ENCODE peak calls at places on chromosomes 5 and 9, in seven cellular contexts. B is uterus, S is NCI-H187, A is AML-193, D is pons, T is occipital lobe, M is EL. O is an unnamed sample.

GRCh38 chr9:111633389-111633736 is 2.2 kb downstream of the DNAJC25 start:
- DNase-seq in B (no peak), S (no peak), A (no peak), D (no peak), T (no peak), M (no peak), O (no peak)

GRCh38 chr5:140321796-140322195 is 18.9 kb upstream of the PFDN1 start:
- DNase-seq in B (no peak), S (no peak), A (peak; percentile 99), D (peak; percentile 90), T (no peak), M (no peak), O (no peak)

GRCh38 chr9:30774326-30774725 is 1610.1 kb upstream of the ACO1 start:
- DNase-seq in B (no peak), S (no peak), A (no peak), D (no peak), T (no peak), M (no peak), O (no peak)

GRCh38 chr9:134922066-134922931 is 4.6 kb upstream of the FCN1 start:
- DNase-seq in B (peak; percentile 12), S (no peak), A (peak; percentile 77), D (peak; percentile 24), T (no peak), M (no peak), O (no peak)

GRCh38 chr9:135884328-135885035 is 22.9 kb downstream of the CAMSAP1 start:
- DNase-seq in B (no peak), S (no peak), A (no peak), D (peak; percentile 68), T (no peak), M (peak; percentile 48), O (no peak)

GRCh38 chr5:108341866-108342265 is 40.0 kb downstream of the FBXL17 start:
- DNase-seq in B (no peak), S (no peak), A (no peak), D (no peak), T (no peak), M (no peak), O (no peak)

GRCh38 chr9:98781588-98782383 is 14.6 kb downstream of the ANKS6 start:
- DNase-seq in B (no peak), S (no peak), A (no peak), D (no peak), T (no peak), M (no peak), O (no peak)

GRCh38 chr9:79902937-79903600 is 331.3 kb downstream of the TLE4 start:
- DNase-seq in B (no peak), S (no peak), A (no peak), D (no peak), T (no peak), M (no peak), O (no peak)

O was measured in thyroid gland.